ENCODE peak calls at places on chromosomes 6 and 20, in seven cellular contexts. Y, E, V, T, F, B and K are unnamed samples.
A peak's percentile ranks its signal among the peaks of the same experiment; 100 is the strongest.

GRCh38 chr20:23453944-23454543 is 1.4 kb upstream of the CST11 start:
- DNase-seq in Y (no peak), E (no peak), V (no peak), T (no peak), F (no peak), B (no peak), K (no peak)

GRCh38 chr20:6530254-6530653 is 237.2 kb upstream of the BMP2 start:
- DNase-seq in Y (peak; percentile 41), E (no peak), V (no peak), T (no peak), F (no peak), B (no peak), K (no peak)

GRCh38 chr6:21005816-21006553 is 471.7 kb downstream of the CDKAL1 start:
- DNase-seq in Y (peak; percentile 94), E (no peak), V (peak; percentile 77), T (no peak), F (no peak), B (no peak), K (no peak)

GRCh38 chr6:88376759-88377387 is 210.7 kb upstream of the CNR1 start:
- DNase-seq in Y (peak; percentile 6), E (no peak), V (no peak), T (no peak), F (no peak), B (no peak), K (no peak)

GRCh38 chr6:158870418-158870957 is 51.3 kb upstream of the EZR start:
- DNase-seq in Y (no peak), E (no peak), V (no peak), T (no peak), F (no peak), B (no peak), K (no peak)

GRCh38 chr20:45355209-45355608 is 7.0 kb upstream of the SDC4 start:
- DNase-seq in Y (peak; percentile 88), E (no peak), V (peak; percentile 36), T (no peak), F (no peak), B (peak; percentile 63), K (no peak)

GRCh38 chr6:74899416-74899815 is 306.4 kb downstream of the COL12A1 start:
- DNase-seq in Y (peak; percentile 64), E (no peak), V (peak; percentile 8), T (no peak), F (no peak), B (no peak), K (peak; percentile 18)

GRCh38 chr6:3446197-3446596 is 10.7 kb downstream of the SLC22A23 start:
- DNase-seq in Y (no peak), E (no peak), V (no peak), T (no peak), F (no peak), B (no peak), K (no peak)

GRCh38 chr6:39280247-39280731 is 33.9 kb downstream of the KCNK17 start:
- DNase-seq in Y (no peak), E (peak; percentile 39), V (peak; percentile 44), T (no peak), F (no peak), B (no peak), K (peak; percentile 19)

GRCh38 chr20:25867776-25868649 is 171.4 kb upstream of the ZNF337 start:
- DNase-seq in Y (peak; percentile 16), E (peak; percentile 16), V (peak; percentile 78), T (no peak), F (no peak), B (peak; percentile 89), K (no peak)

GRCh38 chr6:161186173-161186769 is 87.6 kb downstream of the AGPAT4 start:
- DNase-seq in Y (peak; percentile 90), E (no peak), V (peak; percentile 18), T (no peak), F (no peak), B (no peak), K (peak; percentile 31)

GRCh38 chr20:31713312-31714049 is 9.2 kb downstream of the BCL2L1 start:
- DNase-seq in Y (peak; percentile 91), E (no peak), V (peak; percentile 82), T (no peak), F (peak; percentile 75), B (peak; percentile 95), K (no peak)

GRCh38 chr6:152642578-152643375 is 5.6 kb upstream of the SYNE1 start:
- DNase-seq in Y (peak; percentile 55), E (no peak), V (peak; percentile 78), T (no peak), F (no peak), B (no peak), K (peak; percentile 45)

GRCh38 chr6:11245406-11245990 is 13.0 kb upstream of the NEDD9 start:
- DNase-seq in Y (no peak), E (no peak), V (no peak), T (no peak), F (no peak), B (no peak), K (no peak)

GRCh38 chr6:167988945-167989841 is 8.3 kb upstream of the KIF25 start:
- DNase-seq in Y (no peak), E (no peak), V (no peak), T (no peak), F (no peak), B (no peak), K (no peak)

GRCh38 chr6:166707045-166707444 is 80.0 kb upstream of the RPS6KA2 start:
- DNase-seq in Y (peak; percentile 8), E (no peak), V (peak; percentile 35), T (no peak), F (no peak), B (no peak), K (peak; percentile 80)

GRCh38 chr20:37920270-37920669 is 17.3 kb downstream of the VSTM2L start:
- DNase-seq in Y (no peak), E (no peak), V (no peak), T (no peak), F (no peak), B (no peak), K (no peak)

GRCh38 chr20:63009044-63009961 is 2.5 kb upstream of the BHLHE23 start:
- DNase-seq in Y (peak; percentile 42), E (peak; percentile 86), V (peak; percentile 67), T (peak; percentile 71), F (peak; percentile 31), B (peak; percentile 76), K (peak; percentile 85)
- H3K4me3 ChIP-seq in Y (no peak overlapping the region), E (no peak overlapping the region), V (no peak overlapping the region), T (no peak overlapping the region), F (no peak overlapping the region), B (no peak overlapping the region), K (no peak overlapping the region)

GRCh38 chr6:52663935-52664184 is 7.1 kb upstream of the TMEM14A start:
- DNase-seq in Y (no peak), E (no peak), V (no peak), T (no peak), F (no peak), B (no peak), K (no peak)

GRCh38 chr6:52663120-52663934 is 7.6 kb upstream of the TMEM14A start:
- DNase-seq in Y (peak; percentile 80), E (peak; percentile 56), V (peak; percentile 69), T (no peak), F (no peak), B (peak; percentile 75), K (peak; percentile 90)

GRCh38 chr6:52666523-52666922 is 4.4 kb upstream of the TMEM14A start:
- DNase-seq in Y (no peak), E (no peak), V (no peak), T (no peak), F (no peak), B (no peak), K (no peak)

GRCh38 chr6:52664991-52665686 is 5.8 kb upstream of the TMEM14A start:
- DNase-seq in Y (peak; percentile 19), E (no peak), V (no peak), T (no peak), F (no peak), B (no peak), K (no peak)

DNA sequence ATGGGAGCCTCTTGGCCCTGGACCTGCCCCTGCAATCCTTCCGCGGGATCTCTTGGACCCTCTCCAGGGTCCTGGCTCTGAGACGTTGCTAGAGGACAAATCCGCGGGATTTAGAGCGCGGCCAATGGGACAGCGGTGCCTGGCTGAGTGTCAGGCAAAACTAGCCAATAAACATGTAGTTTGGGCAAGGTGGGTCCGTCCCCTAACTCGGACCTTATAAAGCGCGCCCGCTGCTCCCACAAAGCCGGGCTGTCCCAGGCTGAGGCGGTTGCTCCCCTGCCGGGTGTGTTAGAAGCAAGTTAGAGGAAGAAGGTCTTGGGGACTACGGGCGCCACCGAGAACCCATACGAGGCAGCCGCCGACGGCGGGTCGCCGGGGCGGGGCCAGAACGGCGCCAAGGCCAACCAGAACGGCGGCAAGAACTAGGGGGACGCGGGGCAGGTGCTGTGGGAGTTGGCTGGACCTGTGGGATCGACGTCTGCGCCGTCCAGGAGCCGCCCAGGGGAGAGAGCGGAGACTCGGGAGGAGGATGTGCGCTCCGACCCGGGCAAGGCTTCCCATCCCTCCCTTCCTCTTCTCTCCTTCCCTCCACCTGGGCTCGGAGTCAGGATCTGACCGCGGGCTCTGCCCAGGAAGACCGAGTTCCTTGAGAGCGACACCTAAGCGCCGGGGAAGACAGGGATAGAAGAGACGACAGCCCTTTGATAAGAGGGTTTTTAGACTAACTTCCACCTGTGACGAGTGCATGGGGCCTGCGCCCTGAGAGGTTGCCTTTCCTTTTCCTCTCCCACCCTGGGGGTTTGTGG is 6.5 kb upstream of the TMEM14A start:
- DNase-seq in Y (peak; percentile 96), E (peak; percentile 90), V (peak; percentile 94), T (peak; percentile 88), F (peak; percentile 79), B (peak; percentile 97), K (peak; percentile 98)
- TF ChIP-seq CTCF in Y (no peak), E (no peak), V (no peak), T (no peak), F (no peak), B (no peak), K (no peak)

DNA sequence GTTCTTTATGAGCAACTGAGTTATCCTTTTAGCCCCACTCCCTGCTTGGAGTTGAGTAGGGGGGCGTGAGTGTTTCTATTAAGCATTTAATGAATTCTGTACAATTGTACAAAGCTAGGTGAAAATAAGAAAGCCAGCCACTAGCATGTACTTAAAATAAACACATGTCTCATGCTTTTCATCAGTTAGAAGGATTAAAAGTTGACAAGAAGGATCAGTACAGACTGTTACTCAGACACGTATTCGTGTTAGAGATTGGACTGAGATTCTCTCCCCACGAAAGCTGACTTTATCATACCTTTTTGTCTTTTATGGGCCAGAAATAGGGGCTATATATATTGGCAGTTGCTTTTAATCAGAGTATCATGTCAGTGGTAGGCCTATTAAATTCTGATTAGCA is 1.7 kb downstream of the HSF2 start:
- DNase-seq in Y (no peak), E (no peak), V (no peak), T (no peak), F (no peak), B (no peak), K (no peak)
- TF ChIP-seq POLR2A in Y (no peak), E (no peak), V (no peak), T (no peak), F (no peak), B (no peak), K (no peak)

DNA sequence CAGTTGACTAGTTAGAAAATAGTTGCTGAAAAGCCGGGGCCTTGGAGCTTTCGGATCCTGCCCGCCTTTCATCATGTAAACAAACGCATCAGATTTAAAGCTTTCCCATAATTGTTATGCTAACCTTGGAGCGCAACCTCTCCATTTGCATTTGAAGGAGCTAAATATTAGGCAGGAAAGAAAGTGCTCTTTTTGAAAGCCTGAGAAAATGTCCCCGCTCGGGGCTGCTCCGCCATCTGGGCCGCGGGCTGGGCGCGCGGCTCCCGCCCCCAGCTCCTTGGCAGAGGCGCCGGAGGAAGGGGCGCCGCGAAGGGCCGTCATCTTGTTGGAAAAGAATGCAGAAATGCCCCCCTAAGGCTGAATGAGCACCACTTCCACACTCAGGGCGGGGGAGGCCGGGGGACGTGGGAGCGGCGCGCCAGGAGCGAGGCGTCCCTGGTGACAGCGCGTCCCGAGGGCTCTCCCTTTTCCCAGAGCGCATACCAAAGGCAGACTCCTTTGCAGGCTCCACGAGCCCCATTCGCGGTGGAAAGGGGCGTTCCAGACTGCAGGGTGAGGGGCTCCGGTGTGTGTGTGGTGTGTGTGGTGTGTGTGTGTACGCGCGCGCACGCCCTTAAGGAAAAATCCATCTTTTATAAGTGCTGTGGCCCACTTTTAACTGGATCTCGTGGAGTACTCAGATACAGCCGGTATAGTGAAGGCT is 145.6 kb upstream of the ID4 start:
- DNase-seq in Y (no peak), E (no peak), V (no peak), T (no peak), F (no peak), B (no peak), K (no peak)
- H3K4me3 ChIP-seq in Y (peak overlapping the region; percentile 31), E (no peak overlapping the region), V (no peak overlapping the region), T (peak overlapping the region; percentile 42), F (peak overlapping the region; percentile 40), B (peak overlapping the region; percentile 17), K (no peak overlapping the region)